ENCODE peak calls at places on chromosomes 3 and 15, in nine cellular contexts. B is lower lobe of right lung, C is GM12865, V is cardiac muscle cell, I is gastrocnemius medialis, F is fibroblast of lung, E is body of pancreas, J is heart left ventricle, D is retinal pigment epithelial cell. U is an unnamed sample.

GRCh38 chr3:161766301-161766700 is 269.7 kb downstream of the OTOL1 start:
- DNase-seq in B (no peak), C (no peak), V (no peak), I (no peak), F (no peak), E (no peak), J (no peak), D (no peak), U (no peak)

GRCh38 chr3:108377384-108377783 is 81.0 kb downstream of the HHLA2 start:
- DNase-seq in B (no peak), C (no peak), V (no peak), I (no peak), F (no peak), E (no peak), J (no peak), D (no peak), U (no peak)

GRCh38 chr3:155026999-155027591 is 53.0 kb upstream of the MME start:
- DNase-seq in B (no peak), C (no peak), V (no peak), I (no peak), F (peak), E (no peak), J (no peak), D (no peak), U (no peak)

GRCh38 chr3:49554639-49555265 is 475 bp downstream of the BSN start:
- DNase-seq in B (peak), C (no peak), V (peak), I (no peak), F (peak), E (no peak), J (peak), D (no peak), U (peak)

GRCh38 chr15:39828374-39828931 is 45.8 kb upstream of the FSIP1 start:
- DNase-seq in B (no peak), C (no peak), V (peak), I (no peak), F (peak), E (peak), J (no peak), D (peak), U (peak)

GRCh38 chr3:141845407-141846049 is 30.9 kb upstream of the ATP1B3 start:
- DNase-seq in B (no peak), C (peak), V (peak), I (no peak), F (no peak), E (no peak), J (no peak), D (no peak), U (no peak)

GRCh38 chr3:140573011-140573410 is 104.9 kb upstream of the TRIM42 start:
- DNase-seq in B (no peak), C (no peak), V (no peak), I (no peak), F (no peak), E (peak), J (peak), D (no peak), U (no peak)

GRCh38 chr3:106827515-106828213 is 549.6 kb upstream of the CCDC54 start:
- DNase-seq in B (no peak), C (no peak), V (no peak), I (no peak), F (no peak), E (no peak), J (no peak), D (no peak), U (peak)

GRCh38 chr3:149342413-149343340 is 9.2 kb upstream of the TM4SF18 start:
- DNase-seq in B (no peak), C (no peak), V (no peak), I (no peak), F (peak), E (no peak), J (no peak), D (peak), U (peak)

GRCh38 chr3:108420926-108421325 is 89.5 kb downstream of the MYH15 start:
- DNase-seq in B (no peak), C (no peak), V (no peak), I (no peak), F (peak), E (no peak), J (no peak), D (peak), U (peak)

GRCh38 chr3:138374573-138375134 is 26.3 kb downstream of the MRAS start:
- DNase-seq in B (no peak), C (no peak), V (peak), I (no peak), F (no peak), E (no peak), J (no peak), D (no peak), U (no peak)

GRCh38 chr15:77830041-77830440 is 197.3 kb upstream of the LINGO1 start:
- DNase-seq in B (peak), C (no peak), V (no peak), I (no peak), F (peak), E (no peak), J (peak), D (peak), U (no peak)

GRCh38 chr15:50907866-50908208 is 646 bp upstream of the AP4E1 start:
- DNase-seq in B (no peak), C (peak), V (peak), I (peak), F (no peak), E (peak), J (peak), D (no peak), U (peak)

GRCh38 chr3:184669578-184669977 is 42.3 kb downstream of the MAGEF1 start:
- DNase-seq in B (no peak), C (no peak), V (no peak), I (no peak), F (no peak), E (no peak), J (no peak), D (no peak), U (no peak)

GRCh38 chr15:87082576-87082975 is 1002.9 kb downstream of the AGBL1 start:
- DNase-seq in B (no peak), C (no peak), V (no peak), I (no peak), F (no peak), E (no peak), J (no peak), D (no peak), U (no peak)

GRCh38 chr3:99659965-99660364 is 21.6 kb downstream of the COL8A1 start:
- DNase-seq in B (peak), C (no peak), V (no peak), I (no peak), F (peak), E (no peak), J (no peak), D (no peak), U (no peak)

GRCh38 chr3:141366285-141367037 is 1.8 kb upstream of the ZBTB38 start:
- DNase-seq in B (peak), C (no peak), V (peak), I (peak), F (peak), E (peak), J (no peak), D (no peak), U (peak)

GRCh38 chr3:157201648-157202278 is 41.8 kb upstream of the CCNL1 start:
- DNase-seq in B (no peak), C (peak), V (peak), I (no peak), F (peak), E (no peak), J (no peak), D (peak), U (peak)

GRCh38 chr3:127732303-127732702 is 59.6 kb downstream of the ABTB1 start:
- DNase-seq in B (no peak), C (no peak), V (no peak), I (no peak), F (no peak), E (no peak), J (no peak), D (no peak), U (no peak)

GRCh38 chr3:38150780-38151528 is 12.5 kb downstream of the MYD88 start:
- DNase-seq in B (no peak), C (no peak), V (no peak), I (no peak), F (no peak), E (no peak), J (no peak), D (no peak), U (no peak)

GRCh38 chr3:46986782-46987484 is 7.5 kb downstream of the NBEAL2 start:
- DNase-seq in B (peak), C (no peak), V (peak), I (no peak), F (no peak), E (no peak), J (peak), D (no peak), U (no peak)

GRCh38 chr3:158918451-158918850 is 116.6 kb downstream of the MFSD1 start:
- DNase-seq in B (no peak), C (no peak), V (no peak), I (no peak), F (no peak), E (no peak), J (no peak), D (no peak), U (no peak)

GRCh38 chr15:29120593-29121368 is 148.8 kb downstream of the NSMCE3 start:
- DNase-seq in B (no peak), C (no peak), V (no peak), I (no peak), F (no peak), E (no peak), J (peak), D (no peak), U (no peak)

GRCh38 chr3:153897025-153897723 is 224.0 kb upstream of the ARHGEF26 start:
- DNase-seq in B (no peak), C (peak), V (no peak), I (no peak), F (no peak), E (no peak), J (no peak), D (no peak), U (no peak)

GRCh38 chr3:128698211-128699011 is 27.6 kb upstream of the RAB7A start:
- DNase-seq in B (peak), C (no peak), V (peak), I (no peak), F (no peak), E (peak), J (peak), D (peak), U (peak)

GRCh38 chr15:63440756-63441155 is 59.1 kb upstream of the CA12 start:
- DNase-seq in B (no peak), C (no peak), V (no peak), I (no peak), F (no peak), E (no peak), J (no peak), D (no peak), U (no peak)

GRCh38 chr15:59168536-59168935 is 38.1 kb upstream of the LDHAL6B start:
- DNase-seq in B (no peak), C (no peak), V (no peak), I (no peak), F (peak), E (no peak), J (no peak), D (peak), U (peak)

GRCh38 chr3:51581529-51581928 is 43.0 kb downstream of the RAD54L2 start:
- DNase-seq in B (no peak), C (no peak), V (no peak), I (no peak), F (no peak), E (no peak), J (no peak), D (no peak), U (peak)

GRCh38 chr3:58581328-58582091 is 4.3 kb upstream of the FAM107A start:
- DNase-seq in B (no peak), C (peak), V (no peak), I (no peak), F (no peak), E (no peak), J (no peak), D (peak), U (no peak)

GRCh38 chr3:145290010-145290409 is 871.0 kb downstream of the PLOD2 start:
- DNase-seq in B (no peak), C (no peak), V (no peak), I (no peak), F (no peak), E (no peak), J (no peak), D (no peak), U (no peak)

GRCh38 chr3:71446260-71446659 is 137.3 kb downstream of the FOXP1 start:
- DNase-seq in B (no peak), C (no peak), V (no peak), I (no peak), F (no peak), E (no peak), J (no peak), D (no peak), U (no peak)

GRCh38 chr15:56886450-56886856 is 32.0 kb upstream of the TCF12 start:
- DNase-seq in B (no peak), C (peak), V (no peak), I (no peak), F (no peak), E (peak), J (no peak), D (no peak), U (no peak)

GRCh38 chr3:171028779-171029232 is 2.3 kb upstream of the SLC2A2 start:
- DNase-seq in B (no peak), C (no peak), V (no peak), I (no peak), F (peak), E (peak), J (no peak), D (peak), U (peak)

GRCh38 chr3:126527455-126528211 is 3.7 kb downstream of the CHST13 start:
- DNase-seq in B (peak), C (no peak), V (no peak), I (no peak), F (no peak), E (no peak), J (peak), D (no peak), U (no peak)

GRCh38 chr15:94229591-94230365 is 1.6 kb upstream of the MCTP2 start:
- DNase-seq in B (no peak), C (peak), V (no peak), I (no peak), F (no peak), E (no peak), J (no peak), D (no peak), U (peak)

GRCh38 chr3:114586119-114586518 is 292.3 kb downstream of the TIGIT start:
- DNase-seq in B (no peak), C (no peak), V (no peak), I (no peak), F (no peak), E (no peak), J (no peak), D (no peak), U (no peak)

GRCh38 chr3:114585687-114586086 is 291.9 kb downstream of the TIGIT start:
- DNase-seq in B (no peak), C (no peak), V (no peak), I (no peak), F (no peak), E (no peak), J (no peak), D (no peak), U (no peak)

GRCh38 chr3:114582929-114583328 is 289.1 kb downstream of the TIGIT start:
- DNase-seq in B (no peak), C (peak), V (no peak), I (no peak), F (no peak), E (no peak), J (no peak), D (no peak), U (no peak)

GRCh38 chr3:114587973-114588372 is 294.1 kb downstream of the TIGIT start:
- DNase-seq in B (no peak), C (no peak), V (no peak), I (no peak), F (no peak), E (no peak), J (no peak), D (no peak), U (no peak)

DNA sequence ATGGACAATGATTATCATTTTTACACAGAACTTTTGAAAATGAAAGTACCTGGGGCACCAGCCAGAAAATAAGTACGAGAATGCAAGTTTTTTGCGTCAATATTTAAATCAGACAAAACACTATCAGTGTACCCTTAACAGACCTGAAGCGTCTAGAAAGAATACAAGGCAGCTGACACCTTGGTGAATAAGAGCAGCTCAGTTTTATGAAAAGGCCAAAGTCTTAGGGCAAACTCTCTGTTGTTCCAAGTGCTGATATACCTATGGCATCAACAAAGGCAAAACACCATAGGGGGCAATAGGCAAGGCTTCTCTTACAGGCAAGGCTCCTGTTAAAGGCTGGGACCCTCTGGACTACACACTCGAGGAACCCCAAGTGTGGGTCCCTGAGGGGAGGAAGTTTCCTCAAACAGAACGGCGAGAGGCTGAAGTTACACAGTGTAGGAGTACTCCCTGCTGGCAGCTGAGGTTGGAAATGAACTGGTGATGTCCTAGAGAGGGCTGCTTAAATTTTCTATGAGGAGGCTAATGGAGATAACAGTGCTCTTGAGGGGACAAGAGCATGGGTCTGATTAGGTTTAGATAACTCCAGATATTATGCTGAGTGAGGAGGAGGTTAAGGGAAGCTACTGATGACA is 291.0 kb downstream of the TIGIT start:
- DNase-seq in B (no peak), C (peak), V (no peak), I (no peak), F (no peak), E (no peak), J (no peak), D (no peak), U (no peak)
- H3K4me3 ChIP-seq in B (no peak), C (no peak), V (no peak), I (peak), F (no peak), E (no peak), J (peak), D (no peak), U (no peak)

GRCh38 chr15:69380100-69380725 is 33.9 kb upstream of the KIF23 start:
- DNase-seq in B (no peak), C (no peak), V (peak), I (no peak), F (peak), E (no peak), J (no peak), D (no peak), U (peak)
- TF ChIP-seq CTCF in B (no peak), C (no peak), V (peak), I (no peak), F (peak), E (peak), J (no peak), D (peak), U (peak)

DNA sequence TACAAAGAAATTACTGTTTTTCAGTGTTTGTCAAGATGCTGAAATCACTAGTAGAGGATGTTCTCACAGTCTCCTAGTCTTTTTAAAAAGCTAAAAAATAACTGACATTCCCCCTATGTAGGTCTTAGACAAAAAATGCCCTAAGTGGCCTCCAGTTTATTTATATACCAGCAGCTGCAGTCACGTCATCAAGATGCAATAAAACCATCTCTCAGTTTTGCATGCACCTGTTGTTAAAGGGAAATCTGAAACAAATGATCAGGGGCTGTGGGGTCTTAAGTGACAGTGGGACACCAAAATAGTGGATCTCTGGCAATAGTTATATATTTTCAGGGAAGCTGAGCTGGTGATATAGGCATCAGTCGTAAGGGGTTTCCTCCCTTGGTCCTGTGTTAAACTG is 146.5 kb upstream of the ARPP21 start:
- DNase-seq in B (no peak), C (no peak), V (no peak), I (no peak), F (no peak), E (no peak), J (no peak), D (no peak), U (no peak)
- H3K4me3 ChIP-seq in B (no peak), C (no peak), V (no peak), I (no peak), F (no peak), E (no peak), J (no peak), D (no peak), U (no peak)

GRCh38 chr3:172124271-172124670 is 84.9 kb downstream of the FNDC3B start:
- DNase-seq in B (no peak), C (no peak), V (no peak), I (no peak), F (no peak), E (no peak), J (no peak), D (no peak), U (no peak)
- TF ChIP-seq CTCF in B (no peak), C (no peak), V (no peak), I (no peak), F (no peak), E (no peak), J (no peak), D (no peak), U (no peak)

U was measured in epithelial cell of esophagus.